ENCODE peak calls at places on chromosomes 1 and 21, in four cellular contexts. G is HFFc6; O is activated T-cell treated with anti-CD3 and anti-CD28 coated beads, Interleukin-2, amount 50 U/mL, for 72 hours; B is nucleus accumbens. A is an unnamed sample.

GRCh38 chr1:84122780-84123382 is 21.2 kb upstream of the PRKACB start:
- DNase-seq in G (peak), O (peak), B (peak), A (no peak)

GRCh38 chr1:204623365-204623893 is 62.1 kb downstream of the LRRN2 start:
- DNase-seq in G (peak), O (no peak), B (no peak), A (no peak)

GRCh38 chr21:35895598-35895997 is 164.7 kb downstream of the SETD4 start:
- DNase-seq in G (no peak), O (no peak), B (no peak), A (no peak)

GRCh38 chr1:9520411-9520810 is 18.9 kb upstream of the SLC25A33 start:
- DNase-seq in G (no peak), O (no peak), B (no peak), A (no peak)

GRCh38 chr21:39612233-39613028 is at the start of gene B3GALT5:
- DNase-seq in G (no peak), O (no peak), B (peak), A (no peak)

GRCh38 chr1:19979494-19979977 is at the start of gene PLA2G2A:
- DNase-seq in G (no peak), O (no peak), B (no peak), A (no peak)

GRCh38 chr1:157782946-157783345 is 6.0 kb upstream of the FCRL2 start:
- DNase-seq in G (no peak), O (no peak), B (no peak), A (no peak)

GRCh38 chr1:207911983-207912760 is 1.2 kb upstream of the CD34 start:
- DNase-seq in G (no peak), O (no peak), B (no peak), A (no peak)

GRCh38 chr21:35974801-35975200 is 85.5 kb downstream of the SETD4 start:
- DNase-seq in G (no peak), O (no peak), B (no peak), A (no peak)

GRCh38 chr1:157040802-157041201 is 4.7 kb downstream of the ARHGEF11 start:
- DNase-seq in G (peak), O (no peak), B (no peak), A (peak)

GRCh38 chr1:230861489-230861888 is 6.8 kb downstream of the C1orf198 start:
- DNase-seq in G (no peak), O (no peak), B (no peak), A (no peak)

GRCh38 chr1:16231331-16232315 is 5.4 kb downstream of the CPLANE2 start:
- DNase-seq in G (no peak), O (no peak), B (no peak), A (no peak)

GRCh38 chr1:226568077-226568831 is 19.7 kb downstream of the STUM start:
- DNase-seq in G (no peak), O (no peak), B (no peak), A (no peak)

GRCh38 chr1:151144474-151145157 is 1.8 kb downstream of the SEMA6C start:
- DNase-seq in G (no peak), O (no peak), B (no peak), A (no peak)

GRCh38 chr1:35565742-35566133 is 7.4 kb upstream of the TFAP2E start:
- DNase-seq in G (no peak), O (no peak), B (no peak), A (no peak)

GRCh38 chr1:75542818-75543570 is 67.9 kb downstream of the SLC44A5 start:
- DNase-seq in G (no peak), O (no peak), B (no peak), A (no peak)

GRCh38 chr21:24705201-24705600 is 902.1 kb downstream of the MRPL39 start:
- DNase-seq in G (no peak), O (no peak), B (no peak), A (no peak)

GRCh38 chr1:44464361-44464760 is 59.3 kb downstream of the RNF220 start:
- DNase-seq in G (peak), O (no peak), B (no peak), A (no peak)

GRCh38 chr1:25610822-25611630 is 5.6 kb upstream of the MAN1C1 start:
- DNase-seq in G (peak), O (peak), B (no peak), A (peak)

GRCh38 chr1:32336963-32337675 is 1.1 kb upstream of the MARCKSL1 start:
- DNase-seq in G (no peak), O (peak), B (no peak), A (peak)

GRCh38 chr1:28244549-28245251 is 8.8 kb downstream of the ATP5IF1 start:
- DNase-seq in G (no peak), O (no peak), B (no peak), A (no peak)

GRCh38 chr1:63784489-63785390 is 10.9 kb downstream of the ROR1 start:
- DNase-seq in G (no peak), O (no peak), B (no peak), A (no peak)

GRCh38 chr21:16211339-16212303 is 481.8 kb downstream of the USP25 start:
- DNase-seq in G (peak), O (no peak), B (no peak), A (no peak)

GRCh38 chr1:207076181-207076949 is 12.3 kb upstream of the C4BPB start:
- DNase-seq in G (peak), O (no peak), B (no peak), A (no peak)

GRCh38 chr1:68791800-68792199 is 294.9 kb upstream of the DEPDC1 start:
- DNase-seq in G (no peak), O (no peak), B (no peak), A (no peak)

GRCh38 chr1:162033445-162033844 is 9.8 kb upstream of the OLFML2B start:
- DNase-seq in G (no peak), O (no peak), B (no peak), A (no peak)

GRCh38 chr1:4603317-4604110 is 50.9 kb upstream of the AJAP1 start:
- DNase-seq in G (no peak), O (no peak), B (no peak), A (no peak)

GRCh38 chr1:59044535-59045121 is 252.3 kb upstream of the FGGY start:
- DNase-seq in G (no peak), O (no peak), B (no peak), A (no peak)

GRCh38 chr1:216820345-216820744 is 97.1 kb upstream of the ESRRG start:
- DNase-seq in G (no peak), O (no peak), B (no peak), A (no peak)

A was measured in GF-D8.